ENCODE peak calls at places on chromosomes 12 and 14, in six cellular contexts. W is stromal cell of bone marrow, Q is hypothalamus, P is HFF-Myc, R is midbrain, V is dorsolateral prefrontal cortex. S is an unnamed sample.

GRCh38 chr14:65290830-65291229 is 121.7 kb upstream of the FUT8 start:
- DNase-seq in W (peak), V (no peak), P (peak), R (no peak), Q (no peak), S (no peak)

GRCh38 chr12:76031081-76031413 is 529 bp downstream of the PHLDA1 start:
- DNase-seq in R (no peak), Q (no peak), P (no peak), V (no peak), W (no peak), S (no peak)

GRCh38 chr12:47818701-47819543 is 781 bp downstream of the HDAC7 start:
- DNase-seq in P (no peak), Q (peak), V (peak), R (peak), W (no peak), S (no peak)

GRCh38 chr14:67964391-67964812 is 144.8 kb downstream of the RAD51B start:
- DNase-seq in W (no peak), R (no peak), P (no peak), Q (no peak), V (no peak), S (no peak)

GRCh38 chr14:63204407-63205280 is at the start of gene RHOJ:
- DNase-seq in V (peak), Q (peak), P (no peak), W (no peak), R (peak), S (no peak)

GRCh38 chr14:99598774-99599173 is 5.2 kb downstream of the CCDC85C start:
- DNase-seq in Q (no peak), V (no peak), W (no peak), P (no peak), R (peak), S (no peak)

GRCh38 chr12:105331805-105332251 is 1.3 kb downstream of the C12orf75 start:
- DNase-seq in P (no peak), W (no peak), R (no peak), Q (no peak), V (no peak), S (no peak)

GRCh38 chr12:74286254-74286653 is 251.4 kb upstream of the ATXN7L3B start:
- DNase-seq in W (no peak), P (no peak), Q (no peak), V (no peak), R (no peak), S (no peak)

GRCh38 chr12:44885902-44886301 is 9.8 kb upstream of the NELL2 start:
- DNase-seq in W (no peak), V (no peak), Q (no peak), R (no peak), P (no peak), S (no peak)

GRCh38 chr14:53571589-53571988 is 385.0 kb downstream of the BMP4 start:
- DNase-seq in P (peak), W (no peak), Q (no peak), V (no peak), R (no peak), S (peak)

GRCh38 chr12:132306885-132307191 is 22.6 kb downstream of the GALNT9 start:
- DNase-seq in P (no peak), Q (no peak), W (no peak), R (no peak), V (no peak), S (no peak)

GRCh38 chr12:57162541-57163125 is 15.2 kb upstream of the LRP1-AS start:
- DNase-seq in P (no peak), W (no peak), Q (no peak), V (no peak), R (no peak), S (no peak)

GRCh38 chr12:6272300-6273208 is 37.9 kb upstream of the PLEKHG6 start:
- DNase-seq in Q (no peak), P (no peak), W (no peak), V (no peak), R (no peak), S (no peak)

GRCh38 chr14:60482743-60483142 is 3.1 kb downstream of the C14orf39 start:
- DNase-seq in V (no peak), R (no peak), P (no peak), W (no peak), Q (no peak), S (no peak)

GRCh38 chr12:15001733-15002471 is 29.1 kb downstream of the PDE6H start:
- DNase-seq in P (no peak), R (peak), W (peak), V (peak), Q (peak), S (no peak)

GRCh38 chr12:57775044-57775443 is 2.6 kb downstream of the EEF1AKMT3 start:
- DNase-seq in Q (no peak), R (no peak), W (no peak), P (no peak), V (no peak), S (no peak)

GRCh38 chr12:14995583-14996425 is 23.0 kb downstream of the PDE6H start:
- DNase-seq in R (peak), P (peak), V (no peak), Q (no peak), W (peak), S (peak)